ENCODE peak calls at places on chromosome 19, in nine cellular contexts. K is right atrium auricular region, W is H9, E is heart left ventricle, S is A549, D is GM23338, H is osteoblast, F is IMR-90, Z is mesendoderm. Q is an unnamed sample.

GRCh38 chr19:49113762-49114629 is at the start of gene LIN7B:
- DNase-seq in K (no peak), W (peak; percentile 72), E (peak; percentile 76), S (peak; percentile 85), D (peak; percentile 84), H (peak; percentile 100), F (peak; percentile 54), Z (peak; percentile 82), Q (no peak)

GRCh38 chr19:55638864-55639359 is 1.9 kb upstream of the ZNF580 start:
- DNase-seq in K (no peak), W (peak; percentile 67), E (no peak), S (peak; percentile 87), D (peak; percentile 81), H (peak; percentile 82), F (peak; percentile 21), Z (peak; percentile 82), Q (no peak)

GRCh38 chr19:7336321-7336973 is 12.3 kb upstream of the ARHGEF18 start:
- DNase-seq in K (no peak), W (no peak), E (no peak), S (no peak), D (no peak), H (no peak), F (no peak), Z (no peak), Q (no peak)

GRCh38 chr19:40403262-40403984 is 9.8 kb downstream of the PRX start:
- DNase-seq in K (peak; percentile 91), W (peak; percentile 98), E (peak; percentile 92), S (peak; percentile 98), D (peak; percentile 99), H (peak; percentile 100), F (peak; percentile 84), Z (peak; percentile 97), Q (peak; percentile 85)

GRCh38 chr19:39497850-39498261 is 891 bp upstream of the DLL3 start:
- DNase-seq in K (no peak), W (peak; percentile 95), E (no peak), S (peak; percentile 69), D (peak; percentile 89), H (peak; percentile 89), F (peak; percentile 19), Z (peak; percentile 94), Q (no peak)

GRCh38 chr19:7681336-7682174 is 922 bp downstream of the TRAPPC5 start:
- DNase-seq in K (peak; percentile 87), W (peak; percentile 88), E (peak; percentile 79), S (peak; percentile 77), D (peak; percentile 97), H (peak; percentile 100), F (peak; percentile 70), Z (peak; percentile 95), Q (peak; percentile 83)

GRCh38 chr19:43774103-43774939 is 6.5 kb downstream of the KCNN4 start:
- DNase-seq in K (peak; percentile 69), W (peak; percentile 87), E (peak; percentile 59), S (no peak), D (peak; percentile 91), H (peak; percentile 90), F (peak; percentile 58), Z (peak; percentile 78), Q (no peak)

GRCh38 chr19:7297742-7298141 is 3.5 kb upstream of the INSR start:
- DNase-seq in K (no peak), W (no peak), E (no peak), S (no peak), D (no peak), H (peak; percentile 49), F (no peak), Z (no peak), Q (no peak)

GRCh38 chr19:3314962-3315675 is 51.3 kb upstream of the NFIC start:
- DNase-seq in K (no peak), W (no peak), E (no peak), S (no peak), D (no peak), H (no peak), F (no peak), Z (no peak), Q (no peak)

GRCh38 chr19:12784394-12784870 is 6.9 kb upstream of the JUNB start:
- DNase-seq in K (no peak), W (no peak), E (no peak), S (no peak), D (no peak), H (peak; percentile 91), F (peak; percentile 46), Z (no peak), Q (no peak)

GRCh38 chr19:32104465-32105235 is 240.8 kb upstream of the ZNF507 start:
- DNase-seq in K (no peak), W (no peak), E (no peak), S (peak; percentile 24), D (peak; percentile 8), H (no peak), F (no peak), Z (no peak), Q (no peak)

GRCh38 chr19:44657211-44657921 is 13.7 kb downstream of the PVR start:
- DNase-seq in K (peak; percentile 63), W (peak; percentile 86), E (peak; percentile 56), S (peak; percentile 77), D (peak; percentile 90), H (peak; percentile 97), F (peak; percentile 68), Z (peak; percentile 88), Q (peak; percentile 37)

GRCh38 chr19:40614595-40615411 is 13.6 kb downstream of the LTBP4 start:
- DNase-seq in K (peak; percentile 93), W (peak; percentile 92), E (peak; percentile 86), S (peak; percentile 68), D (peak; percentile 96), H (peak; percentile 97), F (peak; percentile 99), Z (peak; percentile 99), Q (peak; percentile 92)

GRCh38 chr19:34319785-34320184 is 45.2 kb upstream of the GPI start:
- DNase-seq in K (no peak), W (no peak), E (no peak), S (no peak), D (no peak), H (no peak), F (peak; percentile 80), Z (no peak), Q (peak; percentile 22)
- H3K27ac ChIP-seq in K (peak overlapping the region; percentile 52), W (no peak overlapping the region), E (peak overlapping the region; percentile 34), S (no peak overlapping the region), D (peak overlapping the region; percentile 26), H (no peak overlapping the region), F (no peak overlapping the region), Z (no peak overlapping the region), Q (peak overlapping the region; percentile 27)

DNA sequence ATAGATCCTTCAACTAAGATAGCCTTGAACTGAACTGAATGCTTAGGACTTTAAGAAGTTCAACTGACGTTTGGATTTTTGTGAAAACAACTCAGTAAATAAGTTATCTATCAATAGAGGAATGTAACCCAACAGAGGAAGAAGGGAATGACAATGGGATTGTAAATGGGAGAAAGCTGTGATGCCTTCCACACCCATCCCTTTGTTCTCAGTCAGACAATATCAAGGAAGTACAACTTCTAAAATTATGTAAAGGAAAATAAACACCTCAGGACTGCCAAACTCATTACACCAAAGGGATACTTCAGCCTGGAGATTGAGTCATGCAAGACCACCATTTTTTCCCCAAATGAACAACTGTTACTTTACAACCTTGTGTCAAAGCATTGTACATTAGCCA is 21.1 kb downstream of the CEACAM8 start:
- DNase-seq in K (no peak), W (no peak), E (no peak), S (no peak), D (no peak), H (no peak), F (no peak), Z (no peak), Q (no peak)
- H3K27ac ChIP-seq in K (no peak overlapping the region), W (no peak overlapping the region), E (no peak overlapping the region), S (no peak overlapping the region), D (no peak overlapping the region), H (no peak overlapping the region), F (no peak overlapping the region), Z (no peak overlapping the region), Q (no peak overlapping the region)

DNA sequence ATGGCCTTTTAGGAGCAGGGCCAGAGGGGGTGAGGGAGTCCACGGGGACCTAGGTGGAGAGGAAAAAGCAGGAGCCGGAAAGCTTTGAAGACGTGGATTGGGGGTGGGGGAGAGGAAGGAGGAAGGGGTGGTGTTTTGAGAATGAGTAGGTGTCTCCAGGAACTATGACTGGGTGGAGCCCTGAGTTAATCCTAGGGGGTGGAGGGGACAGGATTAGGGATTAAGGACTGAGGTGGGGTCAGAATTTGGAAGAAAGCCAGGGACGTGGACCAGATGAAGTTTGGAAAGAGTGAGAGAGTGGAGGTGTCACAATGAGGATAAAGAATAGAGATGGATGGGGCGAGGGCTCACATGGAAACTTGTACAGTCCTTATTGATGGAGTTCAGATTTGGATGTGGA is 1.5 kb upstream of the KLK13 start:
- DNase-seq in K (no peak), W (peak; percentile 15), E (no peak), S (no peak), D (no peak), H (peak; percentile 49), F (no peak), Z (no peak), Q (no peak)
- H3K27ac ChIP-seq in K (no peak overlapping the region), W (no peak overlapping the region), E (no peak overlapping the region), S (no peak overlapping the region), D (no peak overlapping the region), H (no peak overlapping the region), F (no peak overlapping the region), Z (no peak overlapping the region), Q (no peak overlapping the region)

DNA sequence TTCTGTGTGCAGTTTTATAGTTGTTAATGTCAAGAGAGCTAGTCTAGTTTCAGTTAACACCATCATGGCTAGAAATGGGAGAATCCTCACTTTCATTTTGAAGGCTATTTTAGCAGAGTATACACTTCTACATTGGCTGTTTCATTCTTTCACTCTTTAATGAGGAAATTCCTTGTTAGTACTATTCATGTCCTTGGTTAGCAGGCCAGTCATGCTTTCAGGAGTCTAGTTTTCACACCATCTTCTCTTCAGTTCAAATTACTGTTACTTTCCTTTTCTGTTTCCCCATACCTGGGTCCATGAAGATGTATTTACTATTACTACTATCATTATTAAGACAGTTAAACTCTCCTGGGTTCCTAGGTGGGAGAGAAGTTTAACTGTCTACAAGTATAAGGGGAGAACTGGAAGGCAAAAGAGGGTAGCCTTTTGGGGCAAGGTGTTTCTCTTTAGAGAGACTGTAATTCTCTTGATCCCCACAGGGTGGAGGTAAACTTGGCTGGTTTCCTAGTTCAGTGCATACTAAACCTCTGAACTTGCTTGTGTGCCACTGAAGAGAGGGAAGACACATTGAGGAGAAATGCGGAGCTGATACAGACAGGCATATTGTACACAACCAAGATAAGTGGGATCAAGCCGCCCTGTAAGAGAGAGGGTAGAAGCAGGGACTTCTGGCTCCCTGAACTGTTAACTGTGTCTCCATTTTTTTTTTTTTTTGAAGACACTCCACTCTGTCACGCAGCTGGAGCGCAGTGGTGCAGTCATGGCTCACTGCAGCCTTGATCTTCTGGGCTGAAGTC is 41.3 kb upstream of the IGFL4 start:
- DNase-seq in K (no peak), W (peak; percentile 39), E (no peak), S (peak; percentile 75), D (peak; percentile 80), H (peak; percentile 56), F (peak; percentile 67), Z (peak; percentile 68), Q (no peak)
- H3K27ac ChIP-seq in K (no peak overlapping the region), W (no peak overlapping the region), E (no peak overlapping the region), S (peak overlapping the region; percentile 69), D (no peak overlapping the region), H (no peak overlapping the region), F (no peak overlapping the region), Z (no peak overlapping the region), Q (no peak overlapping the region)